ENCODE peak calls at places on chromosomes 7 and 10, in five cellular contexts. P is effector CD4-positive, alpha-beta T cell; D is activated T-helper 1 cell treated with Interleukin-2 at 50 U/mL for 16 hours; Q is AG04450; R is endothelial cell. X is an unnamed sample.

GRCh38 chr10:209357-209756 is 74.1 kb downstream of the ZMYND11 start:
- DNase-seq in P (no peak), D (no peak), Q (no peak), R (no peak), X (no peak)

GRCh38 chr10:133277277-133277992 is 767 bp upstream of the ADAM8 start:
- DNase-seq in P (no peak), D (no peak), Q (no peak), R (no peak), X (no peak)

GRCh38 chr7:128074736-128075135 is 43.5 kb upstream of the LRRC4 start:
- DNase-seq in P (no peak), D (no peak), Q (no peak), R (no peak), X (no peak)

GRCh38 chr7:48040944-48041664 is 5.8 kb downstream of the C7orf57 start:
- DNase-seq in P (no peak), D (no peak), Q (no peak), R (no peak), X (no peak)

GRCh38 chr10:49138361-49138891 is 4.6 kb upstream of the FAM170B start:
- DNase-seq in P (no peak), D (no peak), Q (no peak), R (no peak), X (no peak)

GRCh38 chr10:5590816-5591215 is 66.1 kb downstream of the CALML3 start:
- DNase-seq in P (no peak), D (no peak), Q (no peak), R (no peak), X (no peak)

GRCh38 chr10:128051548-128051947 is 74.7 kb downstream of the MKI67 start:
- DNase-seq in P (no peak), D (no peak), Q (no peak), R (no peak), X (no peak)

GRCh38 chr7:39027491-39027890 is 49.8 kb downstream of the POU6F2 start:
- DNase-seq in P (no peak), D (no peak), Q (no peak), R (no peak), X (no peak)

GRCh38 chr7:145876376-145876775 is 240.2 kb upstream of the CNTNAP2 start:
- DNase-seq in P (no peak), D (no peak), Q (no peak), R (no peak), X (no peak)

GRCh38 chr10:69612760-69613159 is 17.3 kb upstream of the FAM241B start:
- DNase-seq in P (no peak), D (no peak), Q (no peak), R (no peak), X (peak; percentile 3)

GRCh38 chr10:5234106-5234877 is 37.7 kb downstream of the AKR1C4 start:
- DNase-seq in P (no peak), D (no peak), Q (peak; percentile 30), R (no peak), X (peak; percentile 3)

GRCh38 chr10:31171402-31172120 is 139.9 kb upstream of the ZNF438 start:
- DNase-seq in P (no peak), D (no peak), Q (no peak), R (no peak), X (no peak)

GRCh38 chr7:40101201-40101600 is 33.2 kb downstream of the MPLKIP start:
- DNase-seq in P (no peak), D (no peak), Q (no peak), R (no peak), X (no peak)

GRCh38 chr7:26642416-26642815 is 222.0 kb downstream of the SKAP2 start:
- DNase-seq in P (no peak), D (no peak), Q (no peak), R (no peak), X (no peak)

GRCh38 chr7:94584113-94584512 is 71.8 kb downstream of the SGCE start:
- DNase-seq in P (no peak), D (no peak), Q (no peak), R (no peak), X (no peak)

GRCh38 chr7:45897042-45897690 is 8.9 kb downstream of the IGFBP1 start:
- DNase-seq in P (no peak), D (no peak), Q (no peak), R (no peak), X (no peak)